ENCODE peak calls at places on chromosomes 2 and 18, in ten cellular contexts. One of them, this sample, is unnamed.

GRCh38 chr2:192500550-192501200 is 305.9 kb upstream of the TMEFF2 start:
- ATAC-seq in aorta: no peak
- ATAC-seq in CD4-positive, CD25-positive, alpha-beta regulatory T cell: no peak
- ATAC-seq in psoas muscle: no peak
- ATAC-seq in gastrocnemius medialis: no peak
- ATAC-seq in right lobe of liver: no peak
- ATAC-seq in right cardiac atrium: no peak
- ATAC-seq in heart left ventricle: no peak
- ATAC-seq in upper lobe of right lung: peak
- ATAC-seq in A549: peak
- ATAC-seq in this sample: no peak

GRCh38 chr2:226447896-226448295 is 351.7 kb downstream of the IRS1 start:
- ATAC-seq in right cardiac atrium: no peak
- ATAC-seq in A549: no peak
- ATAC-seq in right lobe of liver: no peak
- ATAC-seq in gastrocnemius medialis: peak
- ATAC-seq in aorta: no peak
- ATAC-seq in upper lobe of right lung: no peak
- ATAC-seq in heart left ventricle: no peak
- ATAC-seq in CD4-positive, CD25-positive, alpha-beta regulatory T cell: no peak
- ATAC-seq in psoas muscle: peak
- ATAC-seq in this sample: no peak

GRCh38 chr2:158967731-158968395 is 577 bp upstream of the TANC1 start:
- ATAC-seq in aorta: peak
- ATAC-seq in A549: peak
- ATAC-seq in right cardiac atrium: peak
- ATAC-seq in gastrocnemius medialis: peak
- ATAC-seq in psoas muscle: peak
- ATAC-seq in right lobe of liver: peak
- ATAC-seq in upper lobe of right lung: peak
- ATAC-seq in heart left ventricle: peak
- ATAC-seq in CD4-positive, CD25-positive, alpha-beta regulatory T cell: no peak
- ATAC-seq in this sample: peak

GRCh38 chr2:158975271-158975921 is 7.0 kb downstream of the TANC1 start:
- ATAC-seq in right lobe of liver: no peak
- ATAC-seq in right cardiac atrium: no peak
- ATAC-seq in A549: no peak
- ATAC-seq in psoas muscle: no peak
- ATAC-seq in aorta: no peak
- ATAC-seq in CD4-positive, CD25-positive, alpha-beta regulatory T cell: no peak
- ATAC-seq in upper lobe of right lung: no peak
- ATAC-seq in gastrocnemius medialis: no peak
- ATAC-seq in heart left ventricle: no peak
- ATAC-seq in this sample: no peak

GRCh38 chr2:241616168-241617125 is 20.5 kb downstream of the THAP4 start:
- ATAC-seq in A549: no peak
- ATAC-seq in upper lobe of right lung: peak
- ATAC-seq in CD4-positive, CD25-positive, alpha-beta regulatory T cell: no peak
- ATAC-seq in right cardiac atrium: peak
- ATAC-seq in psoas muscle: peak
- ATAC-seq in heart left ventricle: no peak
- ATAC-seq in gastrocnemius medialis: peak
- ATAC-seq in right lobe of liver: peak
- ATAC-seq in aorta: no peak
- ATAC-seq in this sample: no peak

GRCh38 chr18:26791676-26792075 is 73.8 kb downstream of the AQP4 start:
- ATAC-seq in heart left ventricle: no peak
- ATAC-seq in right cardiac atrium: no peak
- ATAC-seq in right lobe of liver: no peak
- ATAC-seq in gastrocnemius medialis: no peak
- ATAC-seq in aorta: no peak
- ATAC-seq in CD4-positive, CD25-positive, alpha-beta regulatory T cell: no peak
- ATAC-seq in psoas muscle: no peak
- ATAC-seq in A549: no peak
- ATAC-seq in upper lobe of right lung: no peak
- ATAC-seq in this sample: no peak

GRCh38 chr2:85066874-85067351 is 66.3 kb upstream of the TCF7L1 start:
- ATAC-seq in A549: peak
- ATAC-seq in right cardiac atrium: peak
- ATAC-seq in upper lobe of right lung: peak
- ATAC-seq in psoas muscle: peak
- ATAC-seq in gastrocnemius medialis: peak
- ATAC-seq in aorta: peak
- ATAC-seq in right lobe of liver: peak
- ATAC-seq in CD4-positive, CD25-positive, alpha-beta regulatory T cell: no peak
- ATAC-seq in heart left ventricle: peak
- ATAC-seq in this sample: peak

GRCh38 chr2:109368798-109369197 is 239.8 kb downstream of the SH3RF3 start:
- ATAC-seq in right lobe of liver: no peak
- ATAC-seq in psoas muscle: no peak
- ATAC-seq in aorta: no peak
- ATAC-seq in gastrocnemius medialis: no peak
- ATAC-seq in heart left ventricle: no peak
- ATAC-seq in right cardiac atrium: no peak
- ATAC-seq in CD4-positive, CD25-positive, alpha-beta regulatory T cell: no peak
- ATAC-seq in upper lobe of right lung: no peak
- ATAC-seq in A549: no peak
- ATAC-seq in this sample: no peak

GRCh38 chr18:34222396-34223163 is 2.1 kb downstream of the NOL4 start:
- ATAC-seq in gastrocnemius medialis: no peak
- ATAC-seq in psoas muscle: peak
- ATAC-seq in heart left ventricle: peak
- ATAC-seq in A549: peak
- ATAC-seq in upper lobe of right lung: peak
- ATAC-seq in aorta: peak
- ATAC-seq in right cardiac atrium: peak
- ATAC-seq in CD4-positive, CD25-positive, alpha-beta regulatory T cell: no peak
- ATAC-seq in right lobe of liver: peak
- ATAC-seq in this sample: no peak

GRCh38 chr2:239375278-239376061 is 25.4 kb downstream of the HDAC4 start:
- ATAC-seq in gastrocnemius medialis: peak
- ATAC-seq in right lobe of liver: peak
- ATAC-seq in right cardiac atrium: peak
- ATAC-seq in A549: peak
- ATAC-seq in aorta: no peak
- ATAC-seq in psoas muscle: peak
- ATAC-seq in heart left ventricle: peak
- ATAC-seq in upper lobe of right lung: peak
- ATAC-seq in CD4-positive, CD25-positive, alpha-beta regulatory T cell: no peak
- ATAC-seq in this sample: no peak

GRCh38 chr18:10424576-10425314 is 29.7 kb upstream of the APCDD1 start:
- ATAC-seq in right lobe of liver: no peak
- ATAC-seq in gastrocnemius medialis: peak
- ATAC-seq in aorta: peak
- ATAC-seq in right cardiac atrium: peak
- ATAC-seq in upper lobe of right lung: peak
- ATAC-seq in CD4-positive, CD25-positive, alpha-beta regulatory T cell: no peak
- ATAC-seq in psoas muscle: no peak
- ATAC-seq in heart left ventricle: peak
- ATAC-seq in A549: no peak
- ATAC-seq in this sample: peak

GRCh38 chr2:239813261-239814135 is 211.6 kb downstream of the NDUFA10 start:
- ATAC-seq in CD4-positive, CD25-positive, alpha-beta regulatory T cell: no peak
- ATAC-seq in A549: no peak
- ATAC-seq in heart left ventricle: no peak
- ATAC-seq in right lobe of liver: no peak
- ATAC-seq in upper lobe of right lung: no peak
- ATAC-seq in aorta: peak
- ATAC-seq in gastrocnemius medialis: no peak
- ATAC-seq in psoas muscle: no peak
- ATAC-seq in right cardiac atrium: peak
- ATAC-seq in this sample: peak

GRCh38 chr2:29627366-29627765 is 294.0 kb downstream of the ALK start:
- ATAC-seq in upper lobe of right lung: no peak
- ATAC-seq in A549: no peak
- ATAC-seq in right lobe of liver: no peak
- ATAC-seq in heart left ventricle: no peak
- ATAC-seq in gastrocnemius medialis: no peak
- ATAC-seq in aorta: no peak
- ATAC-seq in psoas muscle: no peak
- ATAC-seq in CD4-positive, CD25-positive, alpha-beta regulatory T cell: no peak
- ATAC-seq in right cardiac atrium: no peak
- ATAC-seq in this sample: no peak

GRCh38 chr2:238225911-238226697 is 13.7 kb downstream of the HES6 start:
- ATAC-seq in aorta: no peak
- ATAC-seq in right lobe of liver: peak
- ATAC-seq in upper lobe of right lung: peak
- ATAC-seq in right cardiac atrium: peak
- ATAC-seq in psoas muscle: no peak
- ATAC-seq in CD4-positive, CD25-positive, alpha-beta regulatory T cell: no peak
- ATAC-seq in gastrocnemius medialis: no peak
- ATAC-seq in A549: no peak
- ATAC-seq in heart left ventricle: peak
- ATAC-seq in this sample: peak

GRCh38 chr2:106941372-106941993 is 55.5 kb upstream of the ST6GAL2 start:
- ATAC-seq in heart left ventricle: no peak
- ATAC-seq in aorta: no peak
- ATAC-seq in right cardiac atrium: no peak
- ATAC-seq in upper lobe of right lung: no peak
- ATAC-seq in psoas muscle: no peak
- ATAC-seq in CD4-positive, CD25-positive, alpha-beta regulatory T cell: no peak
- ATAC-seq in A549: no peak
- ATAC-seq in gastrocnemius medialis: no peak
- ATAC-seq in right lobe of liver: no peak
- ATAC-seq in this sample: no peak

GRCh38 chr2:106948550-106948949 is 62.6 kb upstream of the ST6GAL2 start:
- ATAC-seq in right cardiac atrium: no peak
- ATAC-seq in upper lobe of right lung: no peak
- ATAC-seq in aorta: no peak
- ATAC-seq in psoas muscle: no peak
- ATAC-seq in right lobe of liver: no peak
- ATAC-seq in heart left ventricle: no peak
- ATAC-seq in A549: no peak
- ATAC-seq in CD4-positive, CD25-positive, alpha-beta regulatory T cell: no peak
- ATAC-seq in gastrocnemius medialis: no peak
- ATAC-seq in this sample: no peak

DNA sequence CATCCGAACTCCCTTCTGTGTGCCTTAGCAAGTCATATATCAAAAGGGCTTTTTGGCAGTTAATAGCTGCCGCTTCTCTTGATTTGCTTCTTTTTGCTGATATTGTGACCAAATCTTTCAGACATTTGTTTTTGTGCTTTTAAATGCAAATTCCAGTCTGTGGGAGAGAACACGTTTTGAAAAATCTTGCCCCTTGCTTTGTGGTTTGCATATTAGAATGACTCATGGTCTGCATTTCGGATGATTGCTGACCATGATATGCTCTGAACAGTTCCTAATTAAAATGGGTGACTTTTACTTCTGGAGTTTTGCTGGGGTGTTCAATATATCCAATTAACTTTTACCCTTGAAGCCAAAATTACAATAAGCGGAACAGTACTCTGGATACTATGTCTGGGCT is 58.3 kb upstream of the ST6GAL2 start:
- ATAC-seq in psoas muscle: no peak
- ATAC-seq in CD4-positive, CD25-positive, alpha-beta regulatory T cell: no peak
- ATAC-seq in right cardiac atrium: no peak
- ATAC-seq in aorta: no peak
- ATAC-seq in A549: no peak
- ATAC-seq in gastrocnemius medialis: no peak
- ATAC-seq in upper lobe of right lung: no peak
- ATAC-seq in right lobe of liver: no peak
- ATAC-seq in heart left ventricle: no peak
- ATAC-seq in this sample: no peak
- H3K27ac ChIP-seq in psoas muscle: no peak
- H3K27ac ChIP-seq in CD4-positive, CD25-positive, alpha-beta regulatory T cell: no peak
- H3K27ac ChIP-seq in right cardiac atrium: no peak
- H3K27ac ChIP-seq in aorta: no peak
- H3K27ac ChIP-seq in A549: no peak
- H3K27ac ChIP-seq in gastrocnemius medialis: no peak
- H3K27ac ChIP-seq in upper lobe of right lung: no peak
- H3K27ac ChIP-seq in right lobe of liver: no peak
- H3K27ac ChIP-seq in heart left ventricle: no peak
- H3K27ac ChIP-seq in this sample: no peak

DNA sequence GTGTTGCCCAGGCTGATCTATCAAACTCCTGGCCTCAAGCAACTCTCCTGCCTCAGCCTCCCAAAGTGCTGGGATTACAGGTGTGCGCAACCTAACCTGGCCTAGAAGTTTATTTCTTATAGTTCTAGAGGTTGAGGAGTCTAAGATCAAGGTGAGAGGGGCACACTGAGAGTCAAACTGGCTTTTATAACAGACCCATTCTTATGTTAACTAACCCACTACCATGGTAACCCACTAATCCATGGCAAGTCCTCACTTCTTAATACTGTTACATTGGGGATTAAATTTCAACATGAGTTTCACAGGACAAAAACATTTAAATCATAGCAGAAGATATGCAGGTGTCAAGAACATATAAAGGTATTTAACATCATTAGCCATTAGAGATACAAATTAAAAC is 50.6 kb downstream of the MDH1 start:
- ATAC-seq in heart left ventricle: no peak
- ATAC-seq in gastrocnemius medialis: no peak
- ATAC-seq in CD4-positive, CD25-positive, alpha-beta regulatory T cell: no peak
- ATAC-seq in aorta: no peak
- ATAC-seq in psoas muscle: no peak
- ATAC-seq in right cardiac atrium: no peak
- ATAC-seq in A549: no peak
- ATAC-seq in right lobe of liver: no peak
- ATAC-seq in upper lobe of right lung: no peak
- ATAC-seq in this sample: no peak
- H3K27ac ChIP-seq in heart left ventricle: no peak
- H3K27ac ChIP-seq in gastrocnemius medialis: no peak
- H3K27ac ChIP-seq in CD4-positive, CD25-positive, alpha-beta regulatory T cell: no peak
- H3K27ac ChIP-seq in aorta: no peak
- H3K27ac ChIP-seq in psoas muscle: no peak
- H3K27ac ChIP-seq in right cardiac atrium: no peak
- H3K27ac ChIP-seq in A549: no peak
- H3K27ac ChIP-seq in right lobe of liver: no peak
- H3K27ac ChIP-seq in upper lobe of right lung: no peak
- H3K27ac ChIP-seq in this sample: no peak

GRCh38 chr2:216110620-216111019 is 1.5 kb downstream of the XRCC5 start:
- ATAC-seq in heart left ventricle: no peak
- ATAC-seq in psoas muscle: no peak
- ATAC-seq in right cardiac atrium: no peak
- ATAC-seq in aorta: no peak
- ATAC-seq in right lobe of liver: no peak
- ATAC-seq in A549: no peak
- ATAC-seq in CD4-positive, CD25-positive, alpha-beta regulatory T cell: no peak
- ATAC-seq in upper lobe of right lung: no peak
- ATAC-seq in gastrocnemius medialis: no peak
- ATAC-seq in this sample: no peak
- H3K27ac ChIP-seq in heart left ventricle: no peak
- H3K27ac ChIP-seq in psoas muscle: peak
- H3K27ac ChIP-seq in right cardiac atrium: no peak
- H3K27ac ChIP-seq in aorta: no peak
- H3K27ac ChIP-seq in right lobe of liver: peak
- H3K27ac ChIP-seq in A549: peak
- H3K27ac ChIP-seq in CD4-positive, CD25-positive, alpha-beta regulatory T cell: peak
- H3K27ac ChIP-seq in upper lobe of right lung: peak
- H3K27ac ChIP-seq in gastrocnemius medialis: no peak
- H3K27ac ChIP-seq in this sample: peak

DNA sequence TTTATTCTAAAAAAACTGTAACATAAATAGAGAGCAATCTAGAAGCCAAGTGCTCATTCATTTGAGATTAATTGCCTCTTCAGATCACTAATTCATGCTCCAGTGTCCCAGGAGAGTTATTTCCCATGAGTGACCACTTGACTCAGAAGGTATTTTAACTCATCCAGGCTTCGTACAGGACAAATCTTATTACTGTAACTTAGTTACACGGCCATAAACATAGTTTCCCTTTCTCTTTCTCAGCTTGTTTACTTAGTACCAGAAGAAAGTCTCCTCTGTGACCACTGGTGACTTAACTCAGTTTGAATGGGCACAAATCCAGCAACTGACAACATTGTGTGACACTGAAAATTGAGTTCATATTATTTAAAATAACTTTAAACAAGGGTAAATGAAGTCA is 25.3 kb downstream of the MMADHC start:
- ATAC-seq in CD4-positive, CD25-positive, alpha-beta regulatory T cell: no peak
- ATAC-seq in A549: peak
- ATAC-seq in psoas muscle: peak
- ATAC-seq in upper lobe of right lung: peak
- ATAC-seq in gastrocnemius medialis: peak
- ATAC-seq in aorta: no peak
- ATAC-seq in heart left ventricle: no peak
- ATAC-seq in right lobe of liver: peak
- ATAC-seq in right cardiac atrium: no peak
- ATAC-seq in this sample: no peak
- H3K27ac ChIP-seq in CD4-positive, CD25-positive, alpha-beta regulatory T cell: no peak
- H3K27ac ChIP-seq in A549: no peak
- H3K27ac ChIP-seq in psoas muscle: no peak
- H3K27ac ChIP-seq in upper lobe of right lung: no peak
- H3K27ac ChIP-seq in gastrocnemius medialis: no peak
- H3K27ac ChIP-seq in aorta: no peak
- H3K27ac ChIP-seq in heart left ventricle: no peak
- H3K27ac ChIP-seq in right lobe of liver: no peak
- H3K27ac ChIP-seq in right cardiac atrium: no peak
- H3K27ac ChIP-seq in this sample: no peak